ENCODE peak calls at places on chromosomes 11 and 22, in ten cellular contexts. One of them, this sample, is unnamed.

GRCh38 chr22:32897400-32897799 is 95.9 kb downstream of the TIMP3 start:
- DNase-seq in amygdala: no peak
- DNase-seq in sciatic nerve: no peak
- DNase-seq in type B pancreatic cell: no peak
- DNase-seq in IMR-90: peak; percentile 43
- DNase-seq in KG1: no peak
- DNase-seq in adipocyte: peak; percentile 78
- DNase-seq in heart left ventricle: no peak
- DNase-seq in T-helper 1 cell: no peak
- DNase-seq in GM10248: no peak
- DNase-seq in this sample: peak; percentile 59

GRCh38 chr11:26229270-26229669 is 102.7 kb upstream of the ANO3 start:
- DNase-seq in amygdala: no peak
- DNase-seq in sciatic nerve: no peak
- DNase-seq in type B pancreatic cell: no peak
- DNase-seq in IMR-90: peak; percentile 98
- DNase-seq in KG1: no peak
- DNase-seq in adipocyte: peak; percentile 60
- DNase-seq in heart left ventricle: no peak
- DNase-seq in T-helper 1 cell: no peak
- DNase-seq in GM10248: no peak
- DNase-seq in this sample: peak; percentile 97

GRCh38 chr11:45660717-45661416 is 4.6 kb downstream of the CHST1 start:
- DNase-seq in amygdala: no peak
- DNase-seq in sciatic nerve: no peak
- DNase-seq in type B pancreatic cell: no peak
- DNase-seq in IMR-90: no peak
- DNase-seq in KG1: no peak
- DNase-seq in adipocyte: no peak
- DNase-seq in heart left ventricle: no peak
- DNase-seq in T-helper 1 cell: no peak
- DNase-seq in GM10248: no peak
- DNase-seq in this sample: no peak

GRCh38 chr11:100778386-100778785 is 91.3 kb downstream of the ARHGAP42 start:
- DNase-seq in amygdala: no peak
- DNase-seq in sciatic nerve: no peak
- DNase-seq in type B pancreatic cell: no peak
- DNase-seq in IMR-90: no peak
- DNase-seq in KG1: no peak
- DNase-seq in adipocyte: no peak
- DNase-seq in heart left ventricle: no peak
- DNase-seq in T-helper 1 cell: no peak
- DNase-seq in GM10248: no peak
- DNase-seq in this sample: no peak

GRCh38 chr22:42271906-42272305 is 1.5 kb upstream of the TCF20 start:
- DNase-seq in amygdala: no peak
- DNase-seq in sciatic nerve: no peak
- DNase-seq in type B pancreatic cell: no peak
- DNase-seq in IMR-90: no peak
- DNase-seq in KG1: no peak
- DNase-seq in adipocyte: no peak
- DNase-seq in heart left ventricle: no peak
- DNase-seq in T-helper 1 cell: no peak
- DNase-seq in GM10248: no peak
- DNase-seq in this sample: no peak

GRCh38 chr11:118921121-118921928 is 4.4 kb downstream of the BCL9L start:
- DNase-seq in amygdala: no peak
- DNase-seq in sciatic nerve: peak; percentile 80
- DNase-seq in type B pancreatic cell: no peak
- DNase-seq in IMR-90: peak; percentile 88
- DNase-seq in KG1: no peak
- DNase-seq in adipocyte: peak; percentile 96
- DNase-seq in heart left ventricle: peak; percentile 75
- DNase-seq in T-helper 1 cell: no peak
- DNase-seq in GM10248: no peak
- DNase-seq in this sample: peak; percentile 89

GRCh38 chr11:108768370-108768769 is 103.5 kb downstream of the DDX10 start:
- DNase-seq in amygdala: no peak
- DNase-seq in sciatic nerve: no peak
- DNase-seq in type B pancreatic cell: no peak
- DNase-seq in IMR-90: peak; percentile 75
- DNase-seq in KG1: no peak
- DNase-seq in adipocyte: no peak
- DNase-seq in heart left ventricle: no peak
- DNase-seq in T-helper 1 cell: no peak
- DNase-seq in GM10248: no peak
- DNase-seq in this sample: peak; percentile 93

GRCh38 chr11:76601272-76601671 is 69.3 kb downstream of the LRRC32 start:
- DNase-seq in amygdala: no peak
- DNase-seq in sciatic nerve: no peak
- DNase-seq in type B pancreatic cell: no peak
- DNase-seq in IMR-90: no peak
- DNase-seq in KG1: no peak
- DNase-seq in adipocyte: no peak
- DNase-seq in heart left ventricle: no peak
- DNase-seq in T-helper 1 cell: no peak
- DNase-seq in GM10248: no peak
- DNase-seq in this sample: no peak

GRCh38 chr11:57144531-57145320 is 37.0 kb upstream of the LRRC55 start:
- DNase-seq in amygdala: no peak
- DNase-seq in sciatic nerve: no peak
- DNase-seq in type B pancreatic cell: no peak
- DNase-seq in IMR-90: no peak
- DNase-seq in KG1: no peak
- DNase-seq in adipocyte: no peak
- DNase-seq in heart left ventricle: no peak
- DNase-seq in T-helper 1 cell: no peak
- DNase-seq in GM10248: no peak
- DNase-seq in this sample: no peak

GRCh38 chr11:74055938-74056337 is 47.1 kb upstream of the UCP3 start:
- DNase-seq in amygdala: no peak
- DNase-seq in sciatic nerve: no peak
- DNase-seq in type B pancreatic cell: no peak
- DNase-seq in IMR-90: peak; percentile 88
- DNase-seq in KG1: no peak
- DNase-seq in adipocyte: peak; percentile 58
- DNase-seq in heart left ventricle: no peak
- DNase-seq in T-helper 1 cell: no peak
- DNase-seq in GM10248: no peak
- DNase-seq in this sample: peak; percentile 94

GRCh38 chr11:110903378-110903777 is 191.1 kb upstream of the ARHGAP20 start:
- DNase-seq in amygdala: no peak
- DNase-seq in sciatic nerve: no peak
- DNase-seq in type B pancreatic cell: no peak
- DNase-seq in IMR-90: no peak
- DNase-seq in KG1: no peak
- DNase-seq in adipocyte: no peak
- DNase-seq in heart left ventricle: no peak
- DNase-seq in T-helper 1 cell: no peak
- DNase-seq in GM10248: no peak
- DNase-seq in this sample: no peak

GRCh38 chr11:1222491-1223345 is at the start of gene MUC5B:
- DNase-seq in amygdala: no peak
- DNase-seq in sciatic nerve: peak; percentile 51
- DNase-seq in type B pancreatic cell: peak; percentile 68
- DNase-seq in IMR-90: no peak
- DNase-seq in KG1: no peak
- DNase-seq in adipocyte: no peak
- DNase-seq in heart left ventricle: peak; percentile 21
- DNase-seq in T-helper 1 cell: no peak
- DNase-seq in GM10248: no peak
- DNase-seq in this sample: no peak

GRCh38 chr11:15893080-15893492 is 463.3 kb downstream of the SOX6 start:
- DNase-seq in amygdala: no peak
- DNase-seq in sciatic nerve: no peak
- DNase-seq in type B pancreatic cell: no peak
- DNase-seq in IMR-90: peak; percentile 89
- DNase-seq in KG1: no peak
- DNase-seq in adipocyte: peak; percentile 56
- DNase-seq in heart left ventricle: no peak
- DNase-seq in T-helper 1 cell: no peak
- DNase-seq in GM10248: no peak
- DNase-seq in this sample: peak; percentile 64

GRCh38 chr11:46977038-46977818 is 40.7 kb downstream of the CSTPP1 start:
- DNase-seq in amygdala: peak; percentile 29
- DNase-seq in sciatic nerve: no peak
- DNase-seq in type B pancreatic cell: no peak
- DNase-seq in IMR-90: no peak
- DNase-seq in KG1: no peak
- DNase-seq in adipocyte: no peak
- DNase-seq in heart left ventricle: no peak
- DNase-seq in T-helper 1 cell: no peak
- DNase-seq in GM10248: no peak
- DNase-seq in this sample: no peak

GRCh38 chr11:67304511-67305113 is 1.3 kb downstream of the SSH3 start:
- DNase-seq in amygdala: no peak
- DNase-seq in sciatic nerve: peak; percentile 56
- DNase-seq in type B pancreatic cell: no peak
- DNase-seq in IMR-90: no peak
- DNase-seq in KG1: no peak
- DNase-seq in adipocyte: no peak
- DNase-seq in heart left ventricle: no peak
- DNase-seq in T-helper 1 cell: no peak
- DNase-seq in GM10248: no peak
- DNase-seq in this sample: no peak

GRCh38 chr22:25564979-25565677 is 653 bp downstream of the GRK3 start:
- DNase-seq in amygdala: no peak
- DNase-seq in sciatic nerve: peak; percentile 67
- DNase-seq in type B pancreatic cell: no peak
- DNase-seq in IMR-90: no peak
- DNase-seq in KG1: no peak
- DNase-seq in adipocyte: peak; percentile 29
- DNase-seq in heart left ventricle: peak; percentile 38
- DNase-seq in T-helper 1 cell: no peak
- DNase-seq in GM10248: no peak
- DNase-seq in this sample: peak; percentile 12

GRCh38 chr11:83760942-83761341 is 474.8 kb upstream of the CCDC90B start:
- DNase-seq in amygdala: no peak
- DNase-seq in sciatic nerve: no peak
- DNase-seq in type B pancreatic cell: no peak
- DNase-seq in IMR-90: no peak
- DNase-seq in KG1: no peak
- DNase-seq in adipocyte: no peak
- DNase-seq in heart left ventricle: no peak
- DNase-seq in T-helper 1 cell: no peak
- DNase-seq in GM10248: no peak
- DNase-seq in this sample: no peak

GRCh38 chr11:11239959-11240358 is 113.1 kb downstream of the CSNK2A3 start:
- DNase-seq in amygdala: no peak
- DNase-seq in sciatic nerve: no peak
- DNase-seq in type B pancreatic cell: no peak
- DNase-seq in IMR-90: no peak
- DNase-seq in KG1: no peak
- DNase-seq in adipocyte: no peak
- DNase-seq in heart left ventricle: no peak
- DNase-seq in T-helper 1 cell: no peak
- DNase-seq in GM10248: no peak
- DNase-seq in this sample: no peak

GRCh38 chr22:36304429-36304828 is 51.5 kb downstream of the APOL1 start:
- DNase-seq in amygdala: no peak
- DNase-seq in sciatic nerve: no peak
- DNase-seq in type B pancreatic cell: no peak
- DNase-seq in IMR-90: peak; percentile 29
- DNase-seq in KG1: no peak
- DNase-seq in adipocyte: no peak
- DNase-seq in heart left ventricle: no peak
- DNase-seq in T-helper 1 cell: no peak
- DNase-seq in GM10248: no peak
- DNase-seq in this sample: peak; percentile 32

GRCh38 chr11:69744435-69744834 is 30.7 kb downstream of the FGF4 start:
- DNase-seq in amygdala: no peak
- DNase-seq in sciatic nerve: no peak
- DNase-seq in type B pancreatic cell: no peak
- DNase-seq in IMR-90: peak; percentile 78
- DNase-seq in KG1: no peak
- DNase-seq in adipocyte: peak; percentile 59
- DNase-seq in heart left ventricle: no peak
- DNase-seq in T-helper 1 cell: no peak
- DNase-seq in GM10248: no peak
- DNase-seq in this sample: peak; percentile 71

GRCh38 chr22:25582946-25583345 is 18.5 kb downstream of the GRK3 start:
- DNase-seq in amygdala: no peak
- DNase-seq in sciatic nerve: no peak
- DNase-seq in type B pancreatic cell: no peak
- DNase-seq in IMR-90: peak; percentile 67
- DNase-seq in KG1: no peak
- DNase-seq in adipocyte: peak; percentile 24
- DNase-seq in heart left ventricle: no peak
- DNase-seq in T-helper 1 cell: no peak
- DNase-seq in GM10248: no peak
- DNase-seq in this sample: peak; percentile 19

GRCh38 chr11:24619900-24620299 is 123.0 kb downstream of the LUZP2 start:
- DNase-seq in amygdala: no peak
- DNase-seq in sciatic nerve: no peak
- DNase-seq in type B pancreatic cell: no peak
- DNase-seq in IMR-90: no peak
- DNase-seq in KG1: no peak
- DNase-seq in adipocyte: no peak
- DNase-seq in heart left ventricle: no peak
- DNase-seq in T-helper 1 cell: no peak
- DNase-seq in GM10248: no peak
- DNase-seq in this sample: no peak

GRCh38 chr22:42949159-42949558 is 65.8 kb downstream of the PACSIN2 start:
- DNase-seq in amygdala: no peak
- DNase-seq in sciatic nerve: no peak
- DNase-seq in type B pancreatic cell: no peak
- DNase-seq in IMR-90: peak; percentile 69
- DNase-seq in KG1: no peak
- DNase-seq in adipocyte: peak; percentile 39
- DNase-seq in heart left ventricle: peak; percentile 69
- DNase-seq in T-helper 1 cell: no peak
- DNase-seq in GM10248: no peak
- DNase-seq in this sample: peak; percentile 70

GRCh38 chr22:26401726-26402125 is 27.3 kb upstream of the ASPHD2 start:
- DNase-seq in amygdala: no peak
- DNase-seq in sciatic nerve: no peak
- DNase-seq in type B pancreatic cell: no peak
- DNase-seq in IMR-90: no peak
- DNase-seq in KG1: no peak
- DNase-seq in adipocyte: no peak
- DNase-seq in heart left ventricle: no peak
- DNase-seq in T-helper 1 cell: no peak
- DNase-seq in GM10248: no peak
- DNase-seq in this sample: no peak

GRCh38 chr11:3087821-3088800 is 30.9 kb upstream of the CARS1 start:
- DNase-seq in amygdala: no peak
- DNase-seq in sciatic nerve: peak; percentile 59
- DNase-seq in type B pancreatic cell: no peak
- DNase-seq in IMR-90: peak; percentile 10
- DNase-seq in KG1: no peak
- DNase-seq in adipocyte: no peak
- DNase-seq in heart left ventricle: no peak
- DNase-seq in T-helper 1 cell: no peak
- DNase-seq in GM10248: peak; percentile 8
- DNase-seq in this sample: no peak

GRCh38 chr11:34680918-34681554 is 60.1 kb downstream of the EHF start:
- DNase-seq in amygdala: no peak
- DNase-seq in sciatic nerve: no peak
- DNase-seq in type B pancreatic cell: no peak
- DNase-seq in IMR-90: peak; percentile 78
- DNase-seq in KG1: no peak
- DNase-seq in adipocyte: peak; percentile 55
- DNase-seq in heart left ventricle: no peak
- DNase-seq in T-helper 1 cell: no peak
- DNase-seq in GM10248: no peak
- DNase-seq in this sample: peak; percentile 29

GRCh38 chr22:49670610-49671330 is 156.9 kb downstream of the BRD1 start:
- DNase-seq in amygdala: no peak
- DNase-seq in sciatic nerve: peak; percentile 50
- DNase-seq in type B pancreatic cell: peak; percentile 62
- DNase-seq in IMR-90: no peak
- DNase-seq in KG1: no peak
- DNase-seq in adipocyte: no peak
- DNase-seq in heart left ventricle: no peak
- DNase-seq in T-helper 1 cell: no peak
- DNase-seq in GM10248: peak; percentile 52
- DNase-seq in this sample: no peak